ENCODE peak calls at places on chromosome 17, in seven cellular contexts. L, F, D, C, H, Y and J are unnamed samples.

GRCh38 chr17:14372905-14373559 is 72.2 kb downstream of the HS3ST3B1 start:
- DNase-seq in Y (no peak), L (no peak), F (no peak), D (no peak), C (no peak), H (no peak), J (no peak)

GRCh38 chr17:68089881-68090280 is 54.3 kb downstream of the KPNA2 start:
- DNase-seq in C (no peak), H (peak), D (no peak), F (peak), L (no peak), Y (peak), J (no peak)

GRCh38 chr17:57121308-57122042 is 36.4 kb downstream of the AKAP1 start:
- DNase-seq in Y (peak), F (no peak), L (no peak), H (no peak), D (no peak), C (no peak), J (peak)

GRCh38 chr17:60327870-60328362 is 64.0 kb downstream of the USP32 start:
- DNase-seq in F (no peak), D (no peak), L (no peak), Y (no peak), H (no peak), C (no peak), J (no peak)

GRCh38 chr17:61144876-61145564 is 254.6 kb upstream of the TBX2 start:
- DNase-seq in H (peak), F (no peak), Y (no peak), L (no peak), D (peak), C (no peak), J (no peak)

GRCh38 chr17:6303664-6304063 is 131.3 kb downstream of the AIPL1 start:
- DNase-seq in L (no peak), Y (no peak), F (no peak), D (no peak), H (no peak), C (no peak), J (no peak)

GRCh38 chr17:54899721-54900456 is 763 bp upstream of the TOM1L1 start:
- DNase-seq in L (no peak), H (no peak), F (no peak), Y (no peak), C (no peak), D (no peak), J (no peak)

GRCh38 chr17:59381716-59382570 is 50.5 kb downstream of the YPEL2 start:
- DNase-seq in Y (no peak), C (no peak), H (peak), F (peak), L (no peak), D (no peak), J (no peak)

GRCh38 chr17:8426802-8427201 is 8.9 kb upstream of the NDEL1 start:
- DNase-seq in F (no peak), C (no peak), Y (no peak), L (no peak), H (no peak), D (no peak), J (no peak)

GRCh38 chr17:75641343-75641742 is 8.1 kb downstream of the SMIM5 start:
- DNase-seq in L (no peak), Y (no peak), C (no peak), F (no peak), D (no peak), H (peak), J (no peak)

GRCh38 chr17:78366109-78366848 is 6.4 kb upstream of the SOCS3 start:
- DNase-seq in F (no peak), C (peak), H (no peak), L (no peak), Y (no peak), D (no peak), J (no peak)

GRCh38 chr17:75263051-75263450 is 1.4 kb downstream of the MRPS7 start:
- DNase-seq in C (no peak), Y (no peak), F (no peak), H (no peak), L (no peak), D (no peak), J (no peak)

GRCh38 chr17:8013731-8014557 is 11.5 kb downstream of the GUCY2D start:
- DNase-seq in C (peak), L (no peak), F (no peak), D (no peak), H (no peak), Y (no peak), J (no peak)

DNA sequence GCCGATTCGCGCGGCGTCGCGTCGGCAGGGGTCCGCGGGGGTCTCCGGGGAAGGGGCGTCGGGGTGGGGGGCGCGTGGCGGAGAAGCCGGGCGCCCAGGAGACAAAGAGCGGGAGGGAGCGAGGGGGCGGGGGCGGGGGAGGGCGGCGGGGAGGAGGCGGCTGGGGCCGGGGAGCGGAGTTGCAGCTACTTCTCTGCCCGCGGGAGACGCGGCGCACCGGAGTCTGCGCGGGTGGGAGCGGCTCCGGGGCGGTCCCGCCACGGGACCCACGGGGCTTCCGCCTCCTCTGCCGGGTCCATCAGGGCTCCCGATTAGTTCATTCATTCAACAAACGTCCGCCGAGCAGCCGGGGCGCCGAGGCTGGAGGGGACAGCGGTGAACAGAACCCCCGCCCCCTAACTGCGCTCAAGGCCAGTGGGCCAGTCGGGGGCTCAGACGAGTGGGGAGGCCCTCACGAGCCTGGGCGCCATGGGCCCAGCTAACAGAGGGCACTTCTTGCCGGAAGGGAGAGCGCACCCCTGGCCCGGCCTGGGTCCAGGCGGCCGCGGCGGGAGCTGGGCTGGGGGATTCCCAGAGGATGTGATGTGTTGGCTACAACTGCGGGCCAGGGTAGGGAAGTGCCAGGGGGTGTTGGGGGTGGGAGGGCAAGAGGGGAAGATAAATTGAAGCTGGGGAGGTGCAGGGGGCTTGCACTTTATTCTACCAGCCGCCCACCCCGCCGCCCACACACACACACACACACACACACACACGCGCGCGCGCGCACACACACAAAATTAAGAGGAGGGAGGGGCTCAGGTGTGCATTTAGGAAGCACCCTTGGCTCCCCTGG is at the start of gene SAMD14:
- DNase-seq in F (no peak), Y (peak), H (no peak), D (no peak), C (peak), L (no peak), J (no peak)
- H3K4me3 ChIP-seq in F (peak), Y (peak), H (peak), D (peak), C (peak), L (peak), J (peak)

GRCh38 chr17:47276868-47277267 is 23.2 kb downstream of the ITGB3 start:
- DNase-seq in F (peak), Y (no peak), H (peak), C (no peak), D (peak), L (no peak), J (no peak)

GRCh38 chr17:47273245-47273644 is 19.6 kb downstream of the ITGB3 start:
- DNase-seq in F (no peak), L (no peak), C (no peak), H (no peak), D (no peak), Y (no peak), J (no peak)

GRCh38 chr17:47274319-47275069 is 20.9 kb downstream of the ITGB3 start:
- DNase-seq in D (no peak), H (no peak), C (no peak), Y (no peak), F (no peak), L (no peak), J (no peak)

GRCh38 chr17:47276444-47276843 is 22.8 kb downstream of the ITGB3 start:
- DNase-seq in D (no peak), Y (no peak), C (no peak), L (no peak), F (no peak), H (no peak), J (no peak)

GRCh38 chr17:47275245-47275984 is 21.8 kb downstream of the ITGB3 start:
- DNase-seq in F (peak), H (peak), D (peak), Y (no peak), L (no peak), C (no peak), J (no peak)
- H3K4me3 ChIP-seq in F (no peak), H (no peak), D (no peak), Y (no peak), L (no peak), C (no peak), J (no peak)

GRCh38 chr17:71900830-71901229 is 220.0 kb upstream of the SOX9 start:
- DNase-seq in Y (no peak), D (no peak), L (no peak), H (no peak), F (no peak), C (no peak), J (no peak)
- H3K4me3 ChIP-seq in Y (no peak), D (no peak), L (no peak), H (no peak), F (peak), C (no peak), J (no peak)

GRCh38 chr17:69417545-69418483 is 3.3 kb downstream of the MAP2K6 start:
- DNase-seq in D (no peak), C (no peak), Y (no peak), H (no peak), F (no peak), L (no peak), J (no peak)
- H3K4me3 ChIP-seq in D (no peak), C (no peak), Y (no peak), H (no peak), F (no peak), L (no peak), J (no peak)

DNA sequence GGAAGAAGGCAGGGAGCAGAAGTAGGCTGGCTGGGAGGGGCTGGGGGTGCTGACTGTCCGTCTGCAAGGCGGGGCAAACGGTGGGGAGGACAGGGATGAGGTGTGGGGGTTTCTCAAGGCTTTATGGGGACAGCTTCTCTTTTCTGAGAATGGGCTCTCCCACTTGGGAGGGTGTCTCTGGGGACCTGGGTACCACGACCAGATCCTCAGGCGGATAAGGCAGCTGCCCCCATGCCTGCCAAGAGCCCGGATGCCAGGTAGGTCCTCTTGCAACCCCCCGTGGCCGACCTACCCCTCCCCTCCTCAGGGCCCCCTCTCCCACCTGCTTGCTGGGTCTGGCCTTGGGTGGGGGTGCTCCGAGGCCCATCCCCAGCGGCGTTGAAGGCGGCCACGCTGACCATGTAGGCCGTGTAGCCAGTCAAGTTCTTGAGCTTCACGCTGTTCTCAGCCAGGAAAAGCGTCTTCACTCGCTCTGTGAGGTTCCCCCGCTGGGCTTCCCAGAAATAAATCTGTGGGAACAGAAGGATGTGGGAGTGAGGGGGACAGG is 56.4 kb upstream of the CDC42EP4 start:
- DNase-seq in D (no peak), Y (no peak), H (no peak), F (no peak), C (peak), L (no peak), J (no peak)
- H3K4me3 ChIP-seq in D (no peak), Y (no peak), H (no peak), F (no peak), C (no peak), L (no peak), J (no peak)

DNA sequence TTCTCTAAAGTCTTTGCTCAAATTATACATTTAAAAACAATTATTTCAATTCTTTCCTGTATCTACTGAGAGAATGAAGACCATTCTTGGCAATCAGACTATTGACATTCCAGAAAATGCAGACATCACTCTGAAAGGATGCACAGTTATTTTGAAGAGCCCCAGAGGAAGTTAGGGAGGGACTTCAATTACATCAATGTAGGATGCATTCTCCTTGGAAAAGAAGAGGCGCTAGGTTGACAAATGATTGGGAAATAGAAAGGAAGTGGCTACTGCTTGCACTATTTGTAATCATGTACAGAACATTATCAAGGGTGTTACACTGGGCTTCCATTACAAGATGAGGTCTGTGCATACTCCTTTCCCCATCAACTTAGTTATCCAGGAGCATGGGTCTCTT is 74.3 kb downstream of the SSH2 start:
- DNase-seq in H (no peak), Y (no peak), D (no peak), C (no peak), F (no peak), L (no peak), J (no peak)
- H3K4me3 ChIP-seq in H (no peak), Y (no peak), D (no peak), C (no peak), F (no peak), L (no peak), J (no peak)

GRCh38 chr17:39617446-39618251 is 9.1 kb upstream of the PPP1R1B start:
- DNase-seq in C (peak), D (peak), H (peak), F (peak), L (peak), Y (peak), J (no peak)
- H3K4me3 ChIP-seq in C (peak), D (peak), H (peak), F (peak), L (peak), Y (peak), J (peak)